ENCODE peak calls at places on chromosomes 6 and 20, in eight cellular contexts. One of them, this sample, is unnamed.

GRCh38 chr6:79762370-79762769 is 131.2 kb downstream of the SH3BGRL2 start:
- DNase-seq in body of pancreas: no peak
- DNase-seq in kidney epithelial cell: no peak
- DNase-seq in MM.1S: no peak
- DNase-seq in cardiac muscle cell: peak; percentile 42
- DNase-seq in K562: no peak
- DNase-seq in neural progenitor cell: peak; percentile 42
- DNase-seq in left ventricle myocardium inferior: no peak
- DNase-seq in this sample: peak; percentile 21

GRCh38 chr6:37049990-37050853 is 44.8 kb downstream of the FGD2 start:
- DNase-seq in K562: peak; percentile 72
- DNase-seq in MM.1S: peak; percentile 59
- DNase-seq in neural progenitor cell: no peak
- DNase-seq in left ventricle myocardium inferior: peak; percentile 67
- DNase-seq in kidney epithelial cell: no peak
- DNase-seq in body of pancreas: peak; percentile 36
- DNase-seq in cardiac muscle cell: no peak
- DNase-seq in this sample: no peak

GRCh38 chr6:117929501-117929900 is 22.4 kb downstream of the SLC35F1 start:
- DNase-seq in kidney epithelial cell: no peak
- DNase-seq in K562: no peak
- DNase-seq in MM.1S: no peak
- DNase-seq in left ventricle myocardium inferior: no peak
- DNase-seq in body of pancreas: no peak
- DNase-seq in cardiac muscle cell: no peak
- DNase-seq in neural progenitor cell: no peak
- DNase-seq in this sample: no peak

GRCh38 chr6:157985378-157986155 is 3.9 kb downstream of the SYNJ2 start:
- DNase-seq in neural progenitor cell: no peak
- DNase-seq in cardiac muscle cell: no peak
- DNase-seq in left ventricle myocardium inferior: no peak
- DNase-seq in MM.1S: no peak
- DNase-seq in body of pancreas: peak; percentile 62
- DNase-seq in kidney epithelial cell: no peak
- DNase-seq in K562: no peak
- DNase-seq in this sample: peak; percentile 43

GRCh38 chr20:49893242-49894072 is 21.9 kb downstream of the SPATA2 start:
- DNase-seq in kidney epithelial cell: no peak
- DNase-seq in left ventricle myocardium inferior: no peak
- DNase-seq in MM.1S: no peak
- DNase-seq in K562: no peak
- DNase-seq in cardiac muscle cell: no peak
- DNase-seq in body of pancreas: no peak
- DNase-seq in neural progenitor cell: no peak
- DNase-seq in this sample: no peak

GRCh38 chr6:54173084-54173483 is 61.8 kb downstream of the MLIP start:
- DNase-seq in cardiac muscle cell: no peak
- DNase-seq in neural progenitor cell: no peak
- DNase-seq in left ventricle myocardium inferior: no peak
- DNase-seq in K562: no peak
- DNase-seq in kidney epithelial cell: no peak
- DNase-seq in body of pancreas: no peak
- DNase-seq in MM.1S: no peak
- DNase-seq in this sample: no peak

GRCh38 chr20:2740702-2741101 is 48.1 kb downstream of the EBF4 start:
- DNase-seq in body of pancreas: no peak
- DNase-seq in MM.1S: no peak
- DNase-seq in left ventricle myocardium inferior: no peak
- DNase-seq in K562: no peak
- DNase-seq in cardiac muscle cell: no peak
- DNase-seq in neural progenitor cell: no peak
- DNase-seq in kidney epithelial cell: no peak
- DNase-seq in this sample: no peak

GRCh38 chr6:4379958-4380357 is 244.6 kb upstream of the ECI2 start:
- DNase-seq in body of pancreas: no peak
- DNase-seq in MM.1S: no peak
- DNase-seq in K562: no peak
- DNase-seq in left ventricle myocardium inferior: no peak
- DNase-seq in neural progenitor cell: no peak
- DNase-seq in kidney epithelial cell: no peak
- DNase-seq in cardiac muscle cell: no peak
- DNase-seq in this sample: no peak

GRCh38 chr20:40449144-40449543 is 239.9 kb downstream of the MAFB start:
- DNase-seq in MM.1S: no peak
- DNase-seq in cardiac muscle cell: no peak
- DNase-seq in left ventricle myocardium inferior: no peak
- DNase-seq in K562: no peak
- DNase-seq in neural progenitor cell: no peak
- DNase-seq in body of pancreas: no peak
- DNase-seq in kidney epithelial cell: no peak
- DNase-seq in this sample: no peak

GRCh38 chr6:89618026-89618425 is 20.5 kb downstream of the LYRM2 start:
- DNase-seq in neural progenitor cell: no peak
- DNase-seq in K562: no peak
- DNase-seq in cardiac muscle cell: no peak
- DNase-seq in MM.1S: no peak
- DNase-seq in left ventricle myocardium inferior: no peak
- DNase-seq in body of pancreas: no peak
- DNase-seq in kidney epithelial cell: no peak
- DNase-seq in this sample: no peak

GRCh38 chr20:62143976-62144825 is 632 bp downstream of the SS18L1 start:
- DNase-seq in neural progenitor cell: peak; percentile 74
- DNase-seq in K562: peak; percentile 54
- DNase-seq in left ventricle myocardium inferior: peak; percentile 66
- DNase-seq in MM.1S: peak; percentile 52
- DNase-seq in body of pancreas: peak; percentile 66
- DNase-seq in kidney epithelial cell: no peak
- DNase-seq in cardiac muscle cell: peak; percentile 76
- DNase-seq in this sample: peak; percentile 46

GRCh38 chr20:32961956-32962517 is 42.2 kb downstream of the SUN5 start:
- DNase-seq in left ventricle myocardium inferior: no peak
- DNase-seq in K562: no peak
- DNase-seq in cardiac muscle cell: no peak
- DNase-seq in body of pancreas: no peak
- DNase-seq in kidney epithelial cell: no peak
- DNase-seq in neural progenitor cell: no peak
- DNase-seq in MM.1S: no peak
- DNase-seq in this sample: no peak

GRCh38 chr20:38343107-38343797 is 3.0 kb upstream of the LBP start:
- DNase-seq in cardiac muscle cell: no peak
- DNase-seq in K562: peak; percentile 55
- DNase-seq in kidney epithelial cell: no peak
- DNase-seq in neural progenitor cell: no peak
- DNase-seq in left ventricle myocardium inferior: no peak
- DNase-seq in body of pancreas: peak; percentile 27
- DNase-seq in MM.1S: no peak
- DNase-seq in this sample: no peak

GRCh38 chr20:1835531-1835930 is 59.7 kb upstream of the SIRPA start:
- DNase-seq in cardiac muscle cell: no peak
- DNase-seq in MM.1S: no peak
- DNase-seq in kidney epithelial cell: no peak
- DNase-seq in left ventricle myocardium inferior: no peak
- DNase-seq in K562: no peak
- DNase-seq in neural progenitor cell: no peak
- DNase-seq in body of pancreas: no peak
- DNase-seq in this sample: peak; percentile 42

GRCh38 chr20:35595456-35595855 is 20.2 kb upstream of the SPAG4 start:
- DNase-seq in MM.1S: no peak
- DNase-seq in neural progenitor cell: no peak
- DNase-seq in K562: no peak
- DNase-seq in left ventricle myocardium inferior: no peak
- DNase-seq in body of pancreas: no peak
- DNase-seq in cardiac muscle cell: no peak
- DNase-seq in kidney epithelial cell: no peak
- DNase-seq in this sample: no peak

GRCh38 chr6:138800377-138801150 is 4.7 kb downstream of the ECT2L start:
- DNase-seq in MM.1S: no peak
- DNase-seq in neural progenitor cell: no peak
- DNase-seq in left ventricle myocardium inferior: no peak
- DNase-seq in K562: no peak
- DNase-seq in kidney epithelial cell: no peak
- DNase-seq in cardiac muscle cell: no peak
- DNase-seq in body of pancreas: no peak
- DNase-seq in this sample: no peak

GRCh38 chr6:17167327-17167979 is 65.6 kb downstream of the STMND1 start:
- DNase-seq in K562: no peak
- DNase-seq in body of pancreas: peak; percentile 78
- DNase-seq in left ventricle myocardium inferior: peak; percentile 48
- DNase-seq in cardiac muscle cell: peak; percentile 80
- DNase-seq in MM.1S: no peak
- DNase-seq in kidney epithelial cell: no peak
- DNase-seq in neural progenitor cell: peak; percentile 76
- DNase-seq in this sample: peak; percentile 85

GRCh38 chr6:106089981-106090380 is 3.8 kb downstream of the PRDM1 start:
- DNase-seq in cardiac muscle cell: no peak
- DNase-seq in left ventricle myocardium inferior: no peak
- DNase-seq in body of pancreas: no peak
- DNase-seq in MM.1S: peak; percentile 66
- DNase-seq in neural progenitor cell: no peak
- DNase-seq in kidney epithelial cell: no peak
- DNase-seq in K562: no peak
- DNase-seq in this sample: no peak

GRCh38 chr20:1707588-1708449 is 50.2 kb upstream of the SIRPG start:
- DNase-seq in MM.1S: no peak
- DNase-seq in cardiac muscle cell: no peak
- DNase-seq in left ventricle myocardium inferior: no peak
- DNase-seq in body of pancreas: no peak
- DNase-seq in K562: peak; percentile 8
- DNase-seq in neural progenitor cell: no peak
- DNase-seq in kidney epithelial cell: no peak
- DNase-seq in this sample: no peak

GRCh38 chr6:140774080-140774505 is 1358.6 kb upstream of the GJE1 start:
- DNase-seq in left ventricle myocardium inferior: no peak
- DNase-seq in body of pancreas: no peak
- DNase-seq in neural progenitor cell: no peak
- DNase-seq in K562: no peak
- DNase-seq in MM.1S: peak; percentile 58
- DNase-seq in cardiac muscle cell: peak; percentile 93
- DNase-seq in kidney epithelial cell: peak; percentile 54
- DNase-seq in this sample: no peak
- H3K4me3 ChIP-seq in left ventricle myocardium inferior: no peak overlapping the region
- H3K4me3 ChIP-seq in body of pancreas: no peak overlapping the region
- H3K4me3 ChIP-seq in neural progenitor cell: no peak overlapping the region
- H3K4me3 ChIP-seq in K562: no peak overlapping the region
- H3K4me3 ChIP-seq in MM.1S: no peak overlapping the region
- H3K4me3 ChIP-seq in cardiac muscle cell: no peak overlapping the region
- H3K4me3 ChIP-seq in kidney epithelial cell: no peak overlapping the region
- H3K4me3 ChIP-seq in this sample: no peak overlapping the region

GRCh38 chr6:28281288-28282064 is at the start of gene PGBD1:
- DNase-seq in cardiac muscle cell: peak; percentile 93
- DNase-seq in body of pancreas: peak; percentile 73
- DNase-seq in K562: peak; percentile 76
- DNase-seq in MM.1S: peak; percentile 64
- DNase-seq in neural progenitor cell: peak; percentile 95
- DNase-seq in kidney epithelial cell: peak; percentile 7
- DNase-seq in left ventricle myocardium inferior: peak; percentile 83
- DNase-seq in this sample: peak; percentile 96
- TF ChIP-seq CTCF in cardiac muscle cell: no peak
- TF ChIP-seq CTCF in body of pancreas: no peak
- TF ChIP-seq CTCF in K562: no peak
- TF ChIP-seq CTCF in MM.1S: no peak
- TF ChIP-seq CTCF in neural progenitor cell: no peak
- TF ChIP-seq CTCF in kidney epithelial cell: no peak
- TF ChIP-seq CTCF in left ventricle myocardium inferior: no peak
- TF ChIP-seq CTCF in this sample: no peak

GRCh38 chr20:14055127-14055742 is 59.9 kb downstream of the MACROD2 start:
- DNase-seq in left ventricle myocardium inferior: no peak
- DNase-seq in neural progenitor cell: peak; percentile 79
- DNase-seq in MM.1S: peak; percentile 51
- DNase-seq in body of pancreas: no peak
- DNase-seq in K562: peak; percentile 12
- DNase-seq in kidney epithelial cell: peak; percentile 14
- DNase-seq in cardiac muscle cell: peak; percentile 76
- DNase-seq in this sample: no peak
- H3K27me3 ChIP-seq in left ventricle myocardium inferior: no peaks in the 10 kb centered on the region
- H3K27me3 ChIP-seq in neural progenitor cell: no peaks in the 10 kb centered on the region
- H3K27me3 ChIP-seq in MM.1S: peaks cover 43% of the 10 kb centered on the region
- H3K27me3 ChIP-seq in body of pancreas: no peaks in the 10 kb centered on the region
- H3K27me3 ChIP-seq in K562: no peaks in the 10 kb centered on the region
- H3K27me3 ChIP-seq in kidney epithelial cell: no peaks in the 10 kb centered on the region
- H3K27me3 ChIP-seq in cardiac muscle cell: no peaks in the 10 kb centered on the region
- H3K27me3 ChIP-seq in this sample: no peaks in the 10 kb centered on the region

GRCh38 chr20:6925744-6926278 is 158.3 kb downstream of the BMP2 start:
- DNase-seq in kidney epithelial cell: no peak
- DNase-seq in MM.1S: no peak
- DNase-seq in cardiac muscle cell: no peak
- DNase-seq in neural progenitor cell: no peak
- DNase-seq in K562: no peak
- DNase-seq in body of pancreas: no peak
- DNase-seq in left ventricle myocardium inferior: no peak
- DNase-seq in this sample: no peak
- H3K4me3 ChIP-seq in kidney epithelial cell: no peak overlapping the region
- H3K4me3 ChIP-seq in MM.1S: no peak overlapping the region
- H3K4me3 ChIP-seq in cardiac muscle cell: no peak overlapping the region
- H3K4me3 ChIP-seq in neural progenitor cell: no peak overlapping the region
- H3K4me3 ChIP-seq in K562: no peak overlapping the region
- H3K4me3 ChIP-seq in body of pancreas: no peak overlapping the region
- H3K4me3 ChIP-seq in left ventricle myocardium inferior: no peak overlapping the region
- H3K4me3 ChIP-seq in this sample: no peak overlapping the region

GRCh38 chr6:14542670-14543366 is 425.2 kb downstream of the CD83 start:
- DNase-seq in K562: no peak
- DNase-seq in MM.1S: no peak
- DNase-seq in kidney epithelial cell: peak; percentile 66
- DNase-seq in body of pancreas: no peak
- DNase-seq in neural progenitor cell: no peak
- DNase-seq in left ventricle myocardium inferior: no peak
- DNase-seq in cardiac muscle cell: no peak
- DNase-seq in this sample: no peak
- TF ChIP-seq CTCF in K562: no peak
- TF ChIP-seq CTCF in MM.1S: no peak
- TF ChIP-seq CTCF in kidney epithelial cell: no peak
- TF ChIP-seq CTCF in body of pancreas: no peak
- TF ChIP-seq CTCF in neural progenitor cell: no peak
- TF ChIP-seq CTCF in left ventricle myocardium inferior: no peak
- TF ChIP-seq CTCF in cardiac muscle cell: no peak
- TF ChIP-seq CTCF in this sample: no peak

GRCh38 chr6:107192739-107193296 is 77.5 kb upstream of the BEND3 start:
- DNase-seq in kidney epithelial cell: no peak
- DNase-seq in MM.1S: no peak
- DNase-seq in left ventricle myocardium inferior: no peak
- DNase-seq in cardiac muscle cell: no peak
- DNase-seq in body of pancreas: no peak
- DNase-seq in neural progenitor cell: no peak
- DNase-seq in K562: no peak
- DNase-seq in this sample: no peak
- H3K27me3 ChIP-seq in kidney epithelial cell: no peaks in the 10 kb centered on the region
- H3K27me3 ChIP-seq in MM.1S: no peaks in the 10 kb centered on the region
- H3K27me3 ChIP-seq in left ventricle myocardium inferior: no peaks in the 10 kb centered on the region
- H3K27me3 ChIP-seq in cardiac muscle cell: no peaks in the 10 kb centered on the region
- H3K27me3 ChIP-seq in body of pancreas: no peaks in the 10 kb centered on the region
- H3K27me3 ChIP-seq in neural progenitor cell: no peaks in the 10 kb centered on the region
- H3K27me3 ChIP-seq in K562: no peaks in the 10 kb centered on the region
- H3K27me3 ChIP-seq in this sample: no peaks in the 10 kb centered on the region

This sample was measured in WERI-Rb-1.